ENCODE peak calls at places on chromosomes 16 and 17, in nine cellular contexts. J is WTC11; V is HS-5; C is lower lobe of right lung; M is effector memory CD4-positive, alpha-beta T cell; L is HAP-1; E is amygdala; G is neural progenitor cell; X is cerebellar nuclear complex. Y is an unnamed sample.

GRCh38 chr16:86033016-86033474 is 134.1 kb downstream of the IRF8 start:
- DNase-seq in G (peak; percentile 78), C (no peak), M (no peak), L (no peak), J (no peak), V (no peak), X (no peak), E (peak; percentile 15), Y (peak; percentile 33)

GRCh38 chr17:82655038-82655479 is 6.8 kb upstream of the WDR45B start:
- DNase-seq in V (no peak), L (no peak), C (peak; percentile 43), X (no peak), G (no peak), M (no peak), E (no peak), J (no peak), Y (no peak)

GRCh38 chr16:14371778-14372431 is 258.2 kb downstream of the PARN start:
- DNase-seq in G (peak; percentile 74), E (no peak), M (no peak), C (no peak), L (no peak), X (no peak), V (no peak), J (peak; percentile 27), Y (no peak)

GRCh38 chr16:51392651-51393187 is 241.6 kb upstream of the SALL1 start:
- DNase-seq in V (no peak), G (peak; percentile 37), J (peak; percentile 21), X (no peak), M (no peak), E (no peak), L (peak; percentile 80), C (no peak), Y (no peak)

GRCh38 chr16:69033550-69033949 is 71.9 kb upstream of the HAS3 start:
- DNase-seq in E (no peak), L (no peak), M (no peak), V (no peak), C (no peak), J (no peak), G (no peak), X (no peak), Y (no peak)

GRCh38 chr16:75105306-75106061 is 11.1 kb downstream of the LDHD start:
- DNase-seq in L (no peak), C (peak; percentile 76), J (no peak), X (no peak), E (no peak), V (no peak), M (no peak), G (no peak), Y (no peak)

GRCh38 chr17:49798182-49798581 is 9.7 kb downstream of the KAT7 start:
- DNase-seq in L (no peak), G (no peak), V (no peak), E (no peak), M (no peak), J (no peak), C (no peak), X (no peak), Y (no peak)

GRCh38 chr17:39487946-39488345 is 26.7 kb downstream of the CDK12 start:
- DNase-seq in C (no peak), V (no peak), E (no peak), X (no peak), J (no peak), G (no peak), M (no peak), L (no peak), Y (no peak)

GRCh38 chr17:66468241-66469087 is 166.1 kb downstream of the PRKCA start:
- DNase-seq in M (no peak), V (no peak), L (no peak), G (no peak), J (no peak), E (no peak), X (no peak), C (no peak), Y (no peak)

GRCh38 chr16:27920391-27920891 is 143.1 kb downstream of the GSG1L start:
- DNase-seq in J (peak; percentile 67), L (peak; percentile 29), G (peak; percentile 79), V (no peak), M (no peak), C (no peak), E (no peak), X (no peak), Y (peak; percentile 38)

GRCh38 chr17:63635787-63636186 is 13.6 kb downstream of the MAP3K3 start:
- DNase-seq in V (no peak), J (no peak), G (no peak), E (no peak), C (no peak), X (no peak), M (no peak), L (no peak), Y (no peak)

GRCh38 chr16:11306997-11307638 is 26.0 kb upstream of the PRM1 start:
- DNase-seq in G (no peak), L (no peak), V (no peak), X (no peak), E (no peak), J (no peak), M (no peak), C (no peak), Y (no peak)

GRCh38 chr16:72291121-72291520 is 119.2 kb upstream of the PMFBP1 start:
- DNase-seq in L (no peak), V (no peak), G (no peak), X (no peak), J (no peak), C (no peak), M (no peak), E (no peak), Y (no peak)

GRCh38 chr17:65270932-65271700 is 133.9 kb downstream of the RGS9 start:
- DNase-seq in E (no peak), L (no peak), G (no peak), X (no peak), M (no peak), J (no peak), C (no peak), V (no peak), Y (no peak)

GRCh38 chr17:58818654-58819053 is 63.0 kb downstream of the PPM1E start:
- DNase-seq in G (no peak), V (no peak), E (no peak), M (no peak), C (no peak), J (no peak), X (no peak), L (no peak), Y (no peak)

GRCh38 chr16:65062736-65063583 is 58.9 kb downstream of the CDH11 start:
- DNase-seq in J (no peak), L (no peak), V (no peak), E (no peak), M (no peak), C (no peak), G (no peak), X (no peak), Y (no peak)

GRCh38 chr16:66427036-66427446 is at the start of gene BEAN1:
- DNase-seq in C (no peak), L (peak; percentile 46), M (no peak), V (no peak), E (no peak), G (peak; percentile 81), X (no peak), J (peak; percentile 49), Y (no peak)

GRCh38 chr17:49913226-49914095 is 55.5 kb upstream of the DLX4 start:
- DNase-seq in J (no peak), M (no peak), X (no peak), L (no peak), G (no peak), C (no peak), V (peak; percentile 25), E (no peak), Y (no peak)